ENCODE peak calls at places on chromosomes 5 and 9, in nine cellular contexts. One of them, this sample, is unnamed.

GRCh38 chr5:132905938-132906337 is 32.5 kb downstream of the LEAP2 start:
- ATAC-seq in K562: no peak
- ATAC-seq in Panc1: peak
- ATAC-seq in upper lobe of left lung: peak
- ATAC-seq in IMR-90: peak
- ATAC-seq in lung: no peak
- ATAC-seq in CD8-positive, alpha-beta T cell: no peak
- ATAC-seq in GM23338: no peak
- ATAC-seq in body of pancreas: peak
- ATAC-seq in this sample: no peak

GRCh38 chr9:116658265-116658664 is 28.8 kb upstream of the TRIM32 start:
- ATAC-seq in Panc1: no peak
- ATAC-seq in lung: no peak
- ATAC-seq in IMR-90: no peak
- ATAC-seq in upper lobe of left lung: no peak
- ATAC-seq in GM23338: peak
- ATAC-seq in body of pancreas: no peak
- ATAC-seq in K562: no peak
- ATAC-seq in CD8-positive, alpha-beta T cell: no peak
- ATAC-seq in this sample: no peak

GRCh38 chr9:114273461-114273881 is 49.4 kb upstream of the ORM1 start:
- ATAC-seq in upper lobe of left lung: no peak
- ATAC-seq in GM23338: no peak
- ATAC-seq in K562: no peak
- ATAC-seq in lung: no peak
- ATAC-seq in CD8-positive, alpha-beta T cell: no peak
- ATAC-seq in body of pancreas: no peak
- ATAC-seq in Panc1: no peak
- ATAC-seq in IMR-90: no peak
- ATAC-seq in this sample: no peak

GRCh38 chr5:150609843-150610584 is 30.4 kb upstream of the SYNPO start:
- ATAC-seq in IMR-90: no peak
- ATAC-seq in body of pancreas: no peak
- ATAC-seq in Panc1: peak
- ATAC-seq in GM23338: no peak
- ATAC-seq in upper lobe of left lung: peak
- ATAC-seq in K562: no peak
- ATAC-seq in CD8-positive, alpha-beta T cell: no peak
- ATAC-seq in lung: peak
- ATAC-seq in this sample: peak

GRCh38 chr9:87711857-87712800 is 13.8 kb upstream of the CTSL start:
- ATAC-seq in IMR-90: peak
- ATAC-seq in K562: no peak
- ATAC-seq in CD8-positive, alpha-beta T cell: no peak
- ATAC-seq in upper lobe of left lung: peak
- ATAC-seq in lung: peak
- ATAC-seq in body of pancreas: no peak
- ATAC-seq in GM23338: peak
- ATAC-seq in Panc1: peak
- ATAC-seq in this sample: no peak

GRCh38 chr5:6734781-6735180 is 21.5 kb downstream of the TENT4A start:
- ATAC-seq in K562: no peak
- ATAC-seq in body of pancreas: no peak
- ATAC-seq in GM23338: no peak
- ATAC-seq in lung: no peak
- ATAC-seq in Panc1: no peak
- ATAC-seq in CD8-positive, alpha-beta T cell: peak
- ATAC-seq in upper lobe of left lung: no peak
- ATAC-seq in IMR-90: no peak
- ATAC-seq in this sample: no peak

GRCh38 chr5:112883192-112883591 is 22.1 kb downstream of the SRP19 start:
- ATAC-seq in CD8-positive, alpha-beta T cell: no peak
- ATAC-seq in lung: no peak
- ATAC-seq in IMR-90: no peak
- ATAC-seq in K562: peak
- ATAC-seq in Panc1: no peak
- ATAC-seq in upper lobe of left lung: no peak
- ATAC-seq in body of pancreas: no peak
- ATAC-seq in GM23338: no peak
- ATAC-seq in this sample: no peak

GRCh38 chr9:5042661-5043178 is 57.6 kb downstream of the JAK2 start:
- ATAC-seq in IMR-90: no peak
- ATAC-seq in CD8-positive, alpha-beta T cell: no peak
- ATAC-seq in lung: no peak
- ATAC-seq in body of pancreas: no peak
- ATAC-seq in upper lobe of left lung: peak
- ATAC-seq in Panc1: no peak
- ATAC-seq in GM23338: peak
- ATAC-seq in K562: no peak
- ATAC-seq in this sample: no peak

GRCh38 chr9:137866226-137867141 is 11.1 kb upstream of the CACNA1B start:
- ATAC-seq in K562: no peak
- ATAC-seq in body of pancreas: no peak
- ATAC-seq in Panc1: no peak
- ATAC-seq in upper lobe of left lung: no peak
- ATAC-seq in GM23338: no peak
- ATAC-seq in IMR-90: no peak
- ATAC-seq in CD8-positive, alpha-beta T cell: no peak
- ATAC-seq in lung: no peak
- ATAC-seq in this sample: no peak

GRCh38 chr5:104024538-104024937 is 461.9 kb upstream of the NUDT12 start:
- ATAC-seq in GM23338: no peak
- ATAC-seq in K562: no peak
- ATAC-seq in Panc1: no peak
- ATAC-seq in upper lobe of left lung: no peak
- ATAC-seq in IMR-90: no peak
- ATAC-seq in body of pancreas: no peak
- ATAC-seq in CD8-positive, alpha-beta T cell: no peak
- ATAC-seq in lung: no peak
- ATAC-seq in this sample: no peak

GRCh38 chr5:161546463-161547301 is at the start of gene GABRB2:
- ATAC-seq in CD8-positive, alpha-beta T cell: no peak
- ATAC-seq in Panc1: peak
- ATAC-seq in upper lobe of left lung: peak
- ATAC-seq in IMR-90: peak
- ATAC-seq in GM23338: no peak
- ATAC-seq in body of pancreas: peak
- ATAC-seq in lung: peak
- ATAC-seq in K562: no peak
- ATAC-seq in this sample: no peak

GRCh38 chr5:134509308-134510040 is 16.0 kb upstream of the JADE2 start:
- ATAC-seq in upper lobe of left lung: no peak
- ATAC-seq in lung: no peak
- ATAC-seq in CD8-positive, alpha-beta T cell: no peak
- ATAC-seq in body of pancreas: peak
- ATAC-seq in IMR-90: no peak
- ATAC-seq in GM23338: no peak
- ATAC-seq in Panc1: peak
- ATAC-seq in K562: no peak
- ATAC-seq in this sample: no peak

GRCh38 chr5:174777116-174777515 is 52.7 kb downstream of the MSX2 start:
- ATAC-seq in K562: no peak
- ATAC-seq in CD8-positive, alpha-beta T cell: no peak
- ATAC-seq in upper lobe of left lung: no peak
- ATAC-seq in Panc1: no peak
- ATAC-seq in body of pancreas: no peak
- ATAC-seq in IMR-90: no peak
- ATAC-seq in lung: no peak
- ATAC-seq in GM23338: no peak
- ATAC-seq in this sample: no peak

GRCh38 chr9:98210435-98210834 is 18.0 kb upstream of the CORO2A start:
- ATAC-seq in CD8-positive, alpha-beta T cell: no peak
- ATAC-seq in upper lobe of left lung: no peak
- ATAC-seq in GM23338: no peak
- ATAC-seq in lung: no peak
- ATAC-seq in body of pancreas: no peak
- ATAC-seq in Panc1: no peak
- ATAC-seq in K562: no peak
- ATAC-seq in IMR-90: no peak
- ATAC-seq in this sample: no peak

GRCh38 chr5:107937710-107938355 is 267.1 kb upstream of the EFNA5 start:
- ATAC-seq in lung: no peak
- ATAC-seq in CD8-positive, alpha-beta T cell: no peak
- ATAC-seq in IMR-90: no peak
- ATAC-seq in K562: no peak
- ATAC-seq in upper lobe of left lung: no peak
- ATAC-seq in Panc1: no peak
- ATAC-seq in body of pancreas: no peak
- ATAC-seq in GM23338: no peak
- ATAC-seq in this sample: no peak

GRCh38 chr5:7991125-7991821 is 122.3 kb downstream of the MTRR start:
- ATAC-seq in GM23338: peak
- ATAC-seq in Panc1: no peak
- ATAC-seq in CD8-positive, alpha-beta T cell: no peak
- ATAC-seq in K562: peak
- ATAC-seq in lung: no peak
- ATAC-seq in IMR-90: no peak
- ATAC-seq in upper lobe of left lung: no peak
- ATAC-seq in body of pancreas: no peak
- ATAC-seq in this sample: no peak

GRCh38 chr9:131068076-131068816 is 28.1 kb upstream of the AIF1L start:
- ATAC-seq in GM23338: no peak
- ATAC-seq in lung: no peak
- ATAC-seq in IMR-90: no peak
- ATAC-seq in K562: peak
- ATAC-seq in body of pancreas: no peak
- ATAC-seq in upper lobe of left lung: no peak
- ATAC-seq in Panc1: no peak
- ATAC-seq in CD8-positive, alpha-beta T cell: no peak
- ATAC-seq in this sample: no peak

DNA sequence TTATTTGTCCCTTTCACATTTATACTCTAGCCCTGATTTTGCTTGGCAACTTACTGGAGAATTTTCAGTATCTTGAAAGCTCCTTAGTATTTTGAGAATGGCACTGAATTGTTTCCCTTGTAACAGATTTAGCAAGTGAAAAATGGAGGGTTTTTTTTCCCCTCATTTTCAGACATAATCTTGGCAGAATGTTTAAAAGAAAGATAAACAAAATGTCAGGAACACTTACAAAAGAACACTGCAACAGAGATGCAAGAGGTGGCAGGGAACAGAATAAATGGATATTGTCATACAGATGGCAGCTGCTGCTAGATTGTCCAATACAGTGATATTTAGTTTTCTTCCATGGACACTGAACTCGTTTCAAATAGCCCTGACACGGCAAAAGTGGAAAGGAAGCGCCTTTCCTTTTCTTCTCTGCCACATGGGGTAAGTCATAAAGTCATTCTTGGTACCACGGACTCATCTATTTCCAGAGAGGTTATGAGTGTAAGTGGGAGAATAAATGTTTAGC is 77.0 kb upstream of the ZNF608 start:
- ATAC-seq in body of pancreas: no peak
- ATAC-seq in K562: no peak
- ATAC-seq in GM23338: no peak
- ATAC-seq in Panc1: no peak
- ATAC-seq in lung: no peak
- ATAC-seq in upper lobe of left lung: no peak
- ATAC-seq in CD8-positive, alpha-beta T cell: no peak
- ATAC-seq in IMR-90: no peak
- ATAC-seq in this sample: peak
- H3K27ac ChIP-seq in body of pancreas: no peak
- H3K27ac ChIP-seq in K562: no peak
- H3K27ac ChIP-seq in GM23338: no peak
- H3K27ac ChIP-seq in Panc1: no peak
- H3K27ac ChIP-seq in lung: no peak
- H3K27ac ChIP-seq in upper lobe of left lung: peak
- H3K27ac ChIP-seq in CD8-positive, alpha-beta T cell: no peak
- H3K27ac ChIP-seq in IMR-90: no peak
- H3K27ac ChIP-seq in this sample: peak

GRCh38 chr9:34869390-34869789 is 88.7 kb upstream of the PHF24 start:
- ATAC-seq in IMR-90: no peak
- ATAC-seq in upper lobe of left lung: no peak
- ATAC-seq in body of pancreas: no peak
- ATAC-seq in K562: no peak
- ATAC-seq in Panc1: no peak
- ATAC-seq in GM23338: no peak
- ATAC-seq in lung: no peak
- ATAC-seq in CD8-positive, alpha-beta T cell: no peak
- ATAC-seq in this sample: no peak

GRCh38 chr9:34863426-34863825 is 94.7 kb upstream of the PHF24 start:
- ATAC-seq in upper lobe of left lung: no peak
- ATAC-seq in lung: no peak
- ATAC-seq in IMR-90: no peak
- ATAC-seq in GM23338: no peak
- ATAC-seq in body of pancreas: no peak
- ATAC-seq in Panc1: no peak
- ATAC-seq in CD8-positive, alpha-beta T cell: no peak
- ATAC-seq in K562: no peak
- ATAC-seq in this sample: no peak

GRCh38 chr9:34862043-34862442 is 96.0 kb upstream of the PHF24 start:
- ATAC-seq in IMR-90: no peak
- ATAC-seq in lung: no peak
- ATAC-seq in body of pancreas: no peak
- ATAC-seq in CD8-positive, alpha-beta T cell: no peak
- ATAC-seq in GM23338: no peak
- ATAC-seq in Panc1: no peak
- ATAC-seq in K562: no peak
- ATAC-seq in upper lobe of left lung: no peak
- ATAC-seq in this sample: no peak

GRCh38 chr9:34866614-34867013 is 91.5 kb upstream of the PHF24 start:
- ATAC-seq in K562: no peak
- ATAC-seq in upper lobe of left lung: no peak
- ATAC-seq in GM23338: no peak
- ATAC-seq in lung: no peak
- ATAC-seq in IMR-90: no peak
- ATAC-seq in body of pancreas: no peak
- ATAC-seq in Panc1: no peak
- ATAC-seq in CD8-positive, alpha-beta T cell: no peak
- ATAC-seq in this sample: no peak
- H3K27ac ChIP-seq in K562: no peak
- H3K27ac ChIP-seq in upper lobe of left lung: no peak
- H3K27ac ChIP-seq in GM23338: no peak
- H3K27ac ChIP-seq in lung: no peak
- H3K27ac ChIP-seq in IMR-90: no peak
- H3K27ac ChIP-seq in body of pancreas: no peak
- H3K27ac ChIP-seq in Panc1: no peak
- H3K27ac ChIP-seq in CD8-positive, alpha-beta T cell: no peak
- H3K27ac ChIP-seq in this sample: no peak

DNA sequence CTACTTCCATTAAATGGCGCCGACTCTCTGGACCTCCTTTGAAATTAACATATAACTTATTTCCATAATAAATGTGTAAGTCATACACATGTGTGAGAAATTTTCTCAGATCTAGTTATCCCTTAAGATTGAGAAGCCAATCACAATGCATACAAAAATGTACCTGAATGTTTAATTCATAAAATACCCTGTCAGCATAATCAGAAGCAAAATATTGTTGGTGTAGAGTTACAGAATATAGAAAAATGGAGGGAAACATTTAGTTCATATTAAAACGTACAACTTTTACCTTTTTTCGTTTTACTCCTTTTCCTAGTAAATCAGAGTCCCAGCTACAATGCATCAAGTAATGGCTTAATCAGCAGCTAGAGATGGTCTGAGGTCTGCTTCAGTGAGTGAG is 81.7 kb downstream of the ANXA1 start:
- ATAC-seq in K562: no peak
- ATAC-seq in CD8-positive, alpha-beta T cell: no peak
- ATAC-seq in IMR-90: no peak
- ATAC-seq in GM23338: no peak
- ATAC-seq in upper lobe of left lung: no peak
- ATAC-seq in Panc1: no peak
- ATAC-seq in body of pancreas: no peak
- ATAC-seq in lung: no peak
- ATAC-seq in this sample: no peak
- H3K27ac ChIP-seq in K562: no peak
- H3K27ac ChIP-seq in CD8-positive, alpha-beta T cell: no peak
- H3K27ac ChIP-seq in IMR-90: no peak
- H3K27ac ChIP-seq in GM23338: no peak
- H3K27ac ChIP-seq in upper lobe of left lung: peak
- H3K27ac ChIP-seq in Panc1: no peak
- H3K27ac ChIP-seq in body of pancreas: no peak
- H3K27ac ChIP-seq in lung: no peak
- H3K27ac ChIP-seq in this sample: no peak

GRCh38 chr9:133478851-133479711 is at the start of gene SLC2A6:
- ATAC-seq in lung: peak
- ATAC-seq in upper lobe of left lung: peak
- ATAC-seq in GM23338: peak
- ATAC-seq in Panc1: peak
- ATAC-seq in IMR-90: peak
- ATAC-seq in body of pancreas: peak
- ATAC-seq in K562: peak
- ATAC-seq in CD8-positive, alpha-beta T cell: peak
- ATAC-seq in this sample: peak
- H3K27ac ChIP-seq in lung: peak
- H3K27ac ChIP-seq in upper lobe of left lung: peak
- H3K27ac ChIP-seq in GM23338: peak
- H3K27ac ChIP-seq in Panc1: peak
- H3K27ac ChIP-seq in IMR-90: no peak
- H3K27ac ChIP-seq in body of pancreas: no peak
- H3K27ac ChIP-seq in K562: no peak
- H3K27ac ChIP-seq in CD8-positive, alpha-beta T cell: peak
- H3K27ac ChIP-seq in this sample: no peak

This sample was measured in gastroesophageal sphincter.